ENCODE peak calls at places on chromosomes 7 and 10, in eight cellular contexts. L, T, N, P, R, C, K and E are unnamed samples.

GRCh38 chr7:16062269-16062668 is 359.1 kb downstream of the CRPPA start:
- DNase-seq in C (no peak), P (no peak), N (no peak), L (no peak), K (peak; percentile 3), R (no peak), T (no peak), E (no peak)

GRCh38 chr7:134432296-134433152 is 26.4 kb downstream of the AKR1B1 start:
- DNase-seq in C (peak; percentile 73), K (peak; percentile 97), L (peak; percentile 41), P (peak; percentile 47), N (peak; percentile 48), T (peak; percentile 85), R (peak; percentile 91), E (peak; percentile 96)

GRCh38 chr7:111920329-111920728 is 285.9 kb downstream of the DOCK4 start:
- DNase-seq in P (no peak), C (no peak), N (no peak), T (no peak), L (no peak), R (no peak), K (no peak), E (no peak)

GRCh38 chr7:94323872-94324271 is 70.8 kb upstream of the COL1A2 start:
- DNase-seq in P (no peak), C (no peak), T (no peak), N (no peak), L (no peak), K (no peak), R (no peak), E (no peak)

GRCh38 chr10:94358480-94358879 is 4.3 kb downstream of the NOC3L start:
- DNase-seq in R (no peak), P (no peak), T (no peak), C (no peak), K (peak; percentile 84), N (no peak), L (no peak), E (peak; percentile 93)

GRCh38 chr10:132336064-132336746 is 4.2 kb downstream of the LRRC27 start:
- DNase-seq in L (no peak), C (no peak), P (no peak), N (no peak), K (no peak), R (no peak), T (no peak), E (no peak)

GRCh38 chr7:156378806-156379205 is 261.8 kb upstream of the RNF32 start:
- DNase-seq in N (no peak), L (no peak), T (no peak), R (no peak), K (no peak), C (no peak), P (no peak), E (no peak)

GRCh38 chr10:64430690-64431323 is 909.6 kb downstream of the REEP3 start:
- DNase-seq in T (no peak), C (peak; percentile 26), L (no peak), P (no peak), R (no peak), K (no peak), N (no peak), E (peak; percentile 82)

GRCh38 chr7:144497296-144497695 is 93.8 kb upstream of the NOBOX start:
- DNase-seq in P (no peak), T (no peak), R (no peak), L (no peak), N (no peak), C (no peak), K (no peak), E (no peak)

GRCh38 chr7:157560258-157560654 is 223.5 kb downstream of the DNAJB6 start:
- DNase-seq in R (no peak), L (no peak), N (no peak), P (no peak), C (no peak), T (no peak), K (no peak), E (no peak)

GRCh38 chr10:47260505-47261111 is 39.4 kb upstream of the GDF10 start:
- DNase-seq in N (no peak), T (peak; percentile 55), K (no peak), C (no peak), P (no peak), R (no peak), L (no peak), E (peak; percentile 55)

GRCh38 chr7:32618987-32619386 is 123.7 kb downstream of the AVL9 start:
- DNase-seq in P (no peak), C (no peak), T (no peak), K (peak; percentile 26), N (no peak), L (no peak), R (no peak), E (peak; percentile 59)

GRCh38 chr10:71971769-71972555 is 7.8 kb downstream of the CHST3 start:
- DNase-seq in C (no peak), P (no peak), T (no peak), N (no peak), L (no peak), R (no peak), K (no peak), E (no peak)

GRCh38 chr7:112205348-112206237 is 606 bp downstream of the DOCK4 start:
- DNase-seq in C (peak; percentile 48), R (peak; percentile 81), K (peak; percentile 81), P (peak; percentile 29), T (peak; percentile 58), L (peak; percentile 33), N (no peak), E (peak; percentile 80)

GRCh38 chr10:18202600-18203150 is 62.5 kb downstream of the CACNB2 start:
- DNase-seq in N (no peak), T (no peak), R (no peak), L (no peak), P (no peak), C (no peak), K (no peak), E (no peak)

GRCh38 chr10:83023647-83024046 is 1115.7 kb upstream of the GHITM start:
- DNase-seq in L (no peak), T (no peak), N (no peak), C (no peak), P (no peak), K (no peak), R (no peak), E (no peak)

GRCh38 chr7:80335473-80336232 is 176.2 kb downstream of the GNAT3 start:
- DNase-seq in C (no peak), N (no peak), L (no peak), R (no peak), K (no peak), T (no peak), P (no peak), E (no peak)

GRCh38 chr10:49497358-49497757 is 41.6 kb downstream of the ERCC6 start:
- DNase-seq in T (no peak), C (no peak), N (no peak), P (no peak), L (no peak), K (no peak), R (no peak), E (no peak)

GRCh38 chr7:44884553-44885393 is 557 bp downstream of the PURB start:
- DNase-seq in P (peak; percentile 38), L (peak; percentile 45), T (peak; percentile 72), N (peak; percentile 29), K (peak; percentile 83), R (peak; percentile 85), C (peak; percentile 33), E (peak; percentile 68)

GRCh38 chr7:27199820-27200760 is at the start of gene HOXA13:
- DNase-seq in C (no peak), K (peak; percentile 92), R (no peak), P (no peak), T (peak; percentile 44), L (no peak), N (no peak), E (peak; percentile 86)

GRCh38 chr7:50655490-50655889 is 90.3 kb upstream of the DDC start:
- DNase-seq in N (no peak), R (no peak), K (no peak), L (no peak), C (no peak), P (no peak), T (no peak), E (peak; percentile 26)

GRCh38 chr10:5975641-5976473 is 1.5 kb downstream of the IL15RA start:
- DNase-seq in R (no peak), C (no peak), K (peak; percentile 41), L (peak; percentile 15), T (peak; percentile 83), P (no peak), N (no peak), E (no peak)

GRCh38 chr7:79272066-79272669 is 181.3 kb downstream of the MAGI2 start:
- DNase-seq in T (no peak), C (no peak), L (no peak), N (no peak), K (peak; percentile 19), R (no peak), P (no peak), E (no peak)

GRCh38 chr10:113858541-113858940 is 4.1 kb downstream of the NHLRC2 start:
- DNase-seq in P (no peak), R (no peak), L (no peak), C (no peak), T (no peak), K (no peak), N (no peak), E (no peak)

GRCh38 chr10:21334891-21335696 is 190.4 kb downstream of the SKIDA1 start:
- DNase-seq in T (no peak), R (peak; percentile 74), K (peak; percentile 80), P (no peak), C (no peak), N (no peak), L (no peak), E (peak; percentile 97)

GRCh38 chr7:101728888-101729883 is 88.2 kb upstream of the CUX1 start:
- DNase-seq in R (no peak), C (no peak), T (no peak), K (peak; percentile 100), N (no peak), L (no peak), P (no peak), E (peak; percentile 63)

GRCh38 chr7:151429555-151430331 is 10.2 kb downstream of the CRYGN start:
- DNase-seq in T (peak; percentile 69), R (no peak), C (no peak), K (peak; percentile 40), P (peak; percentile 25), N (peak; percentile 46), L (peak; percentile 50), E (no peak)

GRCh38 chr7:50552139-50552538 is 13.1 kb downstream of the DDC start:
- DNase-seq in T (no peak), C (no peak), N (no peak), R (no peak), K (no peak), L (no peak), P (no peak), E (no peak)

GRCh38 chr7:139232893-139233292 is 1.9 kb downstream of the UBN2 start:
- DNase-seq in N (no peak), P (no peak), R (no peak), T (no peak), C (no peak), K (peak; percentile 12), L (no peak), E (no peak)

GRCh38 chr10:69802424-69803161 is 887 bp downstream of the COL13A1 start:
- DNase-seq in C (no peak), K (peak; percentile 53), T (peak; percentile 16), N (no peak), L (no peak), R (no peak), P (no peak), E (peak; percentile 75)